ENCODE peak calls at places on chromosomes 2 and 18, in four cellular contexts. One of them, this sample, is unnamed.
A peak's percentile ranks its signal among the peaks of the same experiment; 100 is the strongest.

GRCh38 chr2:220034356-220035121 is 407.1 kb downstream of the SLC4A3 start:
- DNase-seq in HepG2: no peak
- DNase-seq in WTC11: no peak
- DNase-seq in GM12878: no peak
- DNase-seq in this sample: no peak

GRCh38 chr2:120939595-120940318 is 204.1 kb downstream of the GLI2 start:
- DNase-seq in GM12878: no peak
- DNase-seq in WTC11: no peak
- DNase-seq in HepG2: no peak
- DNase-seq in this sample: peak; percentile 28

GRCh38 chr2:164044637-164045036 is 308.8 kb upstream of the FIGN start:
- DNase-seq in WTC11: no peak
- DNase-seq in GM12878: no peak
- DNase-seq in HepG2: no peak
- DNase-seq in this sample: no peak

GRCh38 chr2:60957643-60958042 is 59.9 kb upstream of the PEX13 start:
- DNase-seq in WTC11: no peak
- DNase-seq in HepG2: no peak
- DNase-seq in GM12878: no peak
- DNase-seq in this sample: no peak

GRCh38 chr2:99485824-99486223 is 4.0 kb downstream of the REV1 start:
- DNase-seq in GM12878: no peak
- DNase-seq in HepG2: no peak
- DNase-seq in WTC11: no peak
- DNase-seq in this sample: no peak

GRCh38 chr2:79855264-79856006 is 342.6 kb downstream of the CTNNA2 start:
- DNase-seq in HepG2: no peak
- DNase-seq in GM12878: no peak
- DNase-seq in WTC11: peak; percentile 67
- DNase-seq in this sample: no peak

GRCh38 chr2:30583204-30583749 is 136.2 kb downstream of the LCLAT1 start:
- DNase-seq in WTC11: no peak
- DNase-seq in GM12878: no peak
- DNase-seq in HepG2: no peak
- DNase-seq in this sample: no peak

GRCh38 chr18:9617006-9617542 is 2.7 kb upstream of the PPP4R1 start:
- DNase-seq in HepG2: no peak
- DNase-seq in GM12878: no peak
- DNase-seq in WTC11: no peak
- DNase-seq in this sample: no peak

GRCh38 chr18:33781429-33781828 is 203.4 kb downstream of the ASXL3 start:
- DNase-seq in WTC11: no peak
- DNase-seq in HepG2: no peak
- DNase-seq in GM12878: no peak
- DNase-seq in this sample: no peak

GRCh38 chr2:204542967-204543608 is 2.2 kb upstream of the PARD3B start:
- DNase-seq in HepG2: no peak
- DNase-seq in WTC11: no peak
- DNase-seq in GM12878: no peak
- DNase-seq in this sample: no peak
- TF ChIP-seq NR2C2 in HepG2: no peak
- TF ChIP-seq NR2C2 in WTC11: no peak
- TF ChIP-seq NR2C2 in GM12878: no peak
- TF ChIP-seq NR2C2 in this sample: no peak

DNA sequence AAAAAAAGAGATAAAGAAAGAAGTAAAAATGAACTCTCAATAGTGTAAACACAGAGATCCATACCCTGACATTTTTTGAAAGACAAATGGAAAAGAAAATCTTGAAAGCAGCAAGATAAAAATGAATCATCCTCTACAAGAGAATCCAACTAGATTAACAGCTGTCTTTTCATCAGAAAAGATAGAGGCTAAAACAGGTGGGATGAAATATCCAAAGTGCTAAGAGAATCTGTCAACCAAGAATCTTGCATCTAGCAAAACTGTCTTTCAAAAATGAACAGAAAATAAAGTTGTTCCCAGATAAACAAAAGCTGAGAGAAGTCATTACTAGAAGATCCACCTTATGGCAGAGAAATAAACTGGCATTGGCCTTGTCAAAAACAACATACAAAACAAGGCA is 117.3 kb upstream of the MAPRE2 start:
- DNase-seq in WTC11: no peak
- DNase-seq in GM12878: no peak
- DNase-seq in HepG2: no peak
- DNase-seq in this sample: no peak
- TF ChIP-seq NR2C2 in WTC11: no peak
- TF ChIP-seq NR2C2 in GM12878: no peak
- TF ChIP-seq NR2C2 in HepG2: no peak
- TF ChIP-seq NR2C2 in this sample: no peak

GRCh38 chr2:174780871-174781270 is 16.6 kb upstream of the CHRNA1 start:
- DNase-seq in WTC11: no peak
- DNase-seq in HepG2: no peak
- DNase-seq in GM12878: no peak
- DNase-seq in this sample: no peak

GRCh38 chr2:174780191-174780590 is 15.9 kb upstream of the CHRNA1 start:
- DNase-seq in HepG2: no peak
- DNase-seq in WTC11: no peak
- DNase-seq in GM12878: no peak
- DNase-seq in this sample: no peak

GRCh38 chr2:174779361-174779928 is 15.2 kb upstream of the CHRNA1 start:
- DNase-seq in HepG2: no peak
- DNase-seq in GM12878: no peak
- DNase-seq in WTC11: no peak
- DNase-seq in this sample: no peak

GRCh38 chr2:174781996-174782395 is 17.7 kb upstream of the CHRNA1 start:
- DNase-seq in HepG2: no peak
- DNase-seq in GM12878: no peak
- DNase-seq in WTC11: no peak
- DNase-seq in this sample: no peak

DNA sequence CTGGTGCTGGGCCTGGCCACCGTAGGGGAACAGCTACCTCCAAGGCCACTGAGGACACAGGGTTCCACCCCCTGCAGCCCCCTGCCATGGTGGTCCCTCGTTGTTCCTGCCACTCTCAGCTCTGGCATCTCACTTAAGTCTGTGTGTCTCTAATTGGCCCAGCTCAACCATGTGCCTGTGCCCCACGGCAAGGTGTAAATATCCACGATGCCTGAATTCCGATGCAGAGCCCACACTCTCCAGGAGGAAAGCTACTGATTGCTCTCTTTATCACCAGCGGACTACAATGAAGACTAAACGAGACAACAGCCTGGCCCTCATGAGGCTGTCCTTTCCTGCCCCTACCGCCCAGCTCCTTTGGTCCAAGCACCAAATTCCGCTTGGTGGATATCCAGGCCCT is 17.0 kb upstream of the CHRNA1 start:
- DNase-seq in WTC11: no peak
- DNase-seq in HepG2: no peak
- DNase-seq in GM12878: no peak
- DNase-seq in this sample: no peak
- TF ChIP-seq NR2C2 in WTC11: no peak
- TF ChIP-seq NR2C2 in HepG2: no peak
- TF ChIP-seq NR2C2 in GM12878: no peak
- TF ChIP-seq NR2C2 in this sample: no peak

DNA sequence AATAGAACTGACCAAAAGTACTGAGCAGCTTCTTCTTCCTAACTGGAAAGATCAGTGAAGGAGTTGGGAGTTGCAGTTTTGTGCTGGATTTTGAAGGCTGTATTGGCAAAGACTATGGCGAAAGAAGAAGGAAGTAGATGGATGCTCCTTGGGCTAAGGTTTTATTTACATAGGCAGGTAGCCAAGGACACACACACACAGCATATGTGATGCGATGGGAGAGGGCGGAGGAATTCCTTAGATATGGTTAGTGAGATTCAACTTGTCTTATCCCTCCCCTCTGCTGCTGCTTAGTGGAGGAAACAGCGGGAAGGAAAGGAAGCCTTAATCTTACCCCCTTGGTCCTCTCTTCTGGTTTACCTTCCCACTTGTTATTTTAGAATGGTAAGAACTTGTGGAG is 87.8 kb downstream of the OSBPL6 start:
- DNase-seq in HepG2: no peak
- DNase-seq in WTC11: no peak
- DNase-seq in GM12878: no peak
- DNase-seq in this sample: no peak
- TF ChIP-seq NR2C2 in HepG2: no peak
- TF ChIP-seq NR2C2 in WTC11: no peak
- TF ChIP-seq NR2C2 in GM12878: no peak
- TF ChIP-seq NR2C2 in this sample: no peak

GRCh38 chr2:16962459-16962858 is 296.8 kb upstream of the CYRIA start:
- DNase-seq in HepG2: no peak
- DNase-seq in GM12878: no peak
- DNase-seq in WTC11: no peak
- DNase-seq in this sample: no peak
- TF ChIP-seq NR2C2 in HepG2: no peak
- TF ChIP-seq NR2C2 in GM12878: no peak
- TF ChIP-seq NR2C2 in WTC11: no peak
- TF ChIP-seq NR2C2 in this sample: no peak

GRCh38 chr2:20044778-20045177 is 6.7 kb downstream of the LAPTM4A start:
- DNase-seq in HepG2: no peak
- DNase-seq in WTC11: no peak
- DNase-seq in GM12878: no peak
- DNase-seq in this sample: no peak
- TF ChIP-seq NR2C2 in HepG2: no peak
- TF ChIP-seq NR2C2 in WTC11: no peak
- TF ChIP-seq NR2C2 in GM12878: no peak
- TF ChIP-seq NR2C2 in this sample: no peak

GRCh38 chr2:27191107-27191829 is 20.6 kb upstream of the ATRAID start:
- DNase-seq in WTC11: peak; percentile 54
- DNase-seq in GM12878: no peak
- DNase-seq in HepG2: peak; percentile 87
- DNase-seq in this sample: peak; percentile 79

GRCh38 chr2:27199241-27199640 is 12.6 kb upstream of the ATRAID start:
- DNase-seq in WTC11: no peak
- DNase-seq in HepG2: no peak
- DNase-seq in GM12878: no peak
- DNase-seq in this sample: no peak

GRCh38 chr2:27198627-27199026 is 13.2 kb upstream of the ATRAID start:
- DNase-seq in WTC11: no peak
- DNase-seq in HepG2: no peak
- DNase-seq in GM12878: no peak
- DNase-seq in this sample: no peak

GRCh38 chr2:27189989-27190388 is 21.9 kb upstream of the ATRAID start:
- DNase-seq in HepG2: no peak
- DNase-seq in WTC11: no peak
- DNase-seq in GM12878: no peak
- DNase-seq in this sample: no peak

GRCh38 chr2:27194538-27195354 is 17.1 kb upstream of the ATRAID start:
- DNase-seq in GM12878: no peak
- DNase-seq in WTC11: no peak
- DNase-seq in HepG2: peak; percentile 82
- DNase-seq in this sample: no peak
- TF ChIP-seq NR2C2 in GM12878: no peak
- TF ChIP-seq NR2C2 in WTC11: no peak
- TF ChIP-seq NR2C2 in HepG2: no peak
- TF ChIP-seq NR2C2 in this sample: no peak

DNA sequence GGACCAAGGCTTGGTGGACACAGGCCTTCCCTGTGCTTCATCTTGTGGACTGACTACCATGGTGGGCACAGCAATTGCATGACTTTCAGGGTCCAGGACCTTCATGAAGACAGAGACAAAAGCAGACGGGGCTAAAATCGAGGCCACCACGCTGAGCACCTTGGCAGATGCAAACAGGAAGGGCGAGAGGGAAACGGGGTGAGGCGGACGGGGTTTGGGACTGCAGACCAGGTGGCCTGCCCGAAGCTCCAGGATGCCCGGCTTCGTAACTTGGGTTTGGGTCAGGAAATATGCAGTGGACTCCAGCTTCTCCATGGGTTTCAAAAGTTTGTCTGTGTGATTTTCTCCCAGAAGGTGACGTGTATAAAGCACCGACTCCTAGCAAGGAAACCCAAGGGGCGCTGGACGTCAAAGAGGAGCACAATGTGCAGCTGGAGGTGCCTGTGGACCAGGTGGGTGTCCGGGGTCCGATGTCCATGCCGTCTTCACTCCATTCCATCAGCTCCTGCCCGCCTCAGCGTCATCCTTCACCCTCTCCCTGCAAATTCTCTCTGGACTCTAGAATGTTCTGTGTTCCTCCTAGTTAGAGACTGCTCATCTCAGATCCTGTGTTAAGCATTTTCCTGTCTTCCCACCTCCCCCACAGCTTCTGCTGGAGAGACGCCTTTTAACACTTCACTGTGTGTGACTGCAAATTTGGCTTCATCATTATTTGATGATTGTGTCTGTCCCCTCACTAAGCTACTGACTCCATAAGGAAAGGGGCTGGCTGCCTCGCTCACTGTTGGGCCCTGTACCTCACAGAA is 65.8 kb downstream of the DCDC2C start:
- DNase-seq in GM12878: no peak
- DNase-seq in WTC11: no peak
- DNase-seq in HepG2: no peak
- DNase-seq in this sample: no peak
- TF ChIP-seq NR2C2 in GM12878: no peak
- TF ChIP-seq NR2C2 in WTC11: no peak
- TF ChIP-seq NR2C2 in HepG2: no peak
- TF ChIP-seq NR2C2 in this sample: no peak

DNA sequence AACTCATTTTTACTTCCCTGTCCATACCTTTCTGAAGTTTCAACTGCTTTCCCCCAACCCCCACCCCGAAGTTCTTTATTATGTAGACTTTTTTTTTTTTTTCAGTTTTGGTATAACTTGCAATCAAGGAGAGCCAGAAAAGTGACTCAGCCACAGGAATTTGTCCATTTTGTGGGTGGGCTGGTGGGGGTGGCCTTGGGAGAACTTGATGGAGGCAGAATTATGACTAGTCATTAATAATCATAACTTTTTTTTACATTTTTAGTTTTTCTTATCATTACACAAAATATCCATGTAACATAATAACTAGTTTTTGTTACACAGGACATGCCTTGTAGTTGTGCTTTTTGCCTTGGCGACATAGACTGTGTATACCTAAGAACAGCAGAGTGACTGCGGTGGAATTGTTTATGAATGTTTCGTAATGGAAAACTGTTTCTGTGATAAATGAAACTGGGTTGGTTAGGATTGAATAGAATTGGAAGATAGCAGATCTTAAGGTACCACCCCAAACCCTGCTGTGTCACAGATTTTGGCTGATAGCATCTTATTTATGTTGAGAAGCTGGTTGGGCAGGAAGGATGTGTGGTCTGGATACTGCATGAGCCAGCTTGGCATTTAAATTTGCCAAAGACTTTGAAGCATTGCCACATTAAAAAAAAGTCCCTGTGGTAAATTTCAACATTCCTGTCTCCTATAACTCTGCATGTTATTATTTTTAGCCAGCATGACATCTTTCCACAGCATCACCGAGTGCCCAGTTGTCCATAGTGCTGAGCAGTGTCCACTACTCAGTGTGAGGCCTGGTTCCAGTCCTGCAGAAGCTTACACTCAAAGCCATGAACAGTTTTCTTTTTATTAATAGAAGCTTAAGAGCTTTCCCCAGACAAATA is 30.7 kb downstream of the LYPD6B start:
- DNase-seq in HepG2: no peak
- DNase-seq in WTC11: no peak
- DNase-seq in GM12878: no peak
- DNase-seq in this sample: no peak
- TF ChIP-seq NR2C2 in HepG2: no peak
- TF ChIP-seq NR2C2 in WTC11: no peak
- TF ChIP-seq NR2C2 in GM12878: no peak
- TF ChIP-seq NR2C2 in this sample: no peak

This sample was measured in K562.